ENCODE peak calls at places on chromosomes 1 and 21, in six cellular contexts. X, S, Y, M, J and W are unnamed samples.

GRCh38 chr1:110040548-110040947 is 6.1 kb downstream of the STRIP1 start:
- DNase-seq in J (no peak), X (no peak), Y (no peak), S (no peak), M (no peak), W (no peak)

GRCh38 chr1:218384576-218384975 is 39.4 kb downstream of the TGFB2 start:
- DNase-seq in M (no peak), J (no peak), X (no peak), Y (no peak), S (peak), W (peak)

GRCh38 chr21:43204638-43205037 is 35.8 kb downstream of the CRYAA start:
- DNase-seq in Y (no peak), S (no peak), J (no peak), X (no peak), M (no peak), W (no peak)

GRCh38 chr1:53280486-53280885 is 42.2 kb upstream of the MAGOH start:
- DNase-seq in M (no peak), S (no peak), Y (no peak), J (no peak), X (no peak), W (no peak)

GRCh38 chr1:183029591-183030000 is 6.4 kb downstream of the LAMC1 start:
- DNase-seq in M (no peak), S (peak), J (no peak), X (no peak), Y (no peak), W (peak)

GRCh38 chr21:42306366-42307035 is 8.7 kb downstream of the TFF3 start:
- DNase-seq in Y (no peak), S (no peak), X (no peak), J (no peak), M (no peak), W (no peak)

GRCh38 chr1:8137406-8138244 is 111.5 kb upstream of the ERRFI1 start:
- DNase-seq in X (no peak), J (peak), S (peak), Y (no peak), M (no peak), W (peak)

GRCh38 chr1:62746086-62746808 is 37.7 kb upstream of the ATG4C start:
- DNase-seq in X (no peak), Y (peak), S (peak), J (no peak), M (no peak), W (peak)

GRCh38 chr1:230379462-230379861 is 46.7 kb downstream of the PGBD5 start:
- DNase-seq in Y (no peak), X (no peak), S (no peak), J (no peak), M (no peak), W (no peak)

GRCh38 chr1:47295579-47295978 is 18.4 kb downstream of the STIL start:
- DNase-seq in M (no peak), X (no peak), J (no peak), Y (no peak), S (no peak), W (no peak)

GRCh38 chr1:97412737-97413136 is 508.1 kb downstream of the DPYD start:
- DNase-seq in X (no peak), S (no peak), M (no peak), J (no peak), Y (no peak), W (peak)

GRCh38 chr1:93652335-93652949 is 29.2 kb downstream of the BCAR3 start:
- DNase-seq in M (no peak), Y (no peak), S (no peak), J (no peak), X (no peak), W (no peak)

GRCh38 chr1:24318238-24318987 is 744 bp upstream of the GRHL3 start:
- DNase-seq in X (peak), M (no peak), J (no peak), Y (no peak), S (peak), W (peak)

GRCh38 chr21:30248844-30249243 is 32.9 kb upstream of the CLDN8 start:
- DNase-seq in M (no peak), Y (no peak), J (no peak), X (no peak), S (no peak), W (no peak)

GRCh38 chr1:201525196-201525778 is 13.6 kb upstream of the NAV1 start:
- DNase-seq in M (no peak), X (no peak), Y (no peak), S (no peak), J (no peak), W (no peak)

GRCh38 chr1:160773088-160773487 is 22.9 kb upstream of the LY9 start:
- DNase-seq in Y (no peak), S (no peak), M (no peak), J (no peak), X (no peak), W (no peak)

GRCh38 chr21:36504067-36505058 is 24.4 kb upstream of the CLDN14 start:
- DNase-seq in M (no peak), J (peak), S (peak), X (no peak), Y (no peak), W (peak)

GRCh38 chr1:24117132-24117531 is 5.2 kb upstream of the MYOM3 start:
- DNase-seq in S (no peak), X (no peak), M (no peak), J (no peak), Y (no peak), W (no peak)

GRCh38 chr1:30371888-30372791 is 351.2 kb downstream of the MATN1 start:
- DNase-seq in Y (no peak), X (no peak), M (no peak), S (no peak), J (no peak), W (no peak)

GRCh38 chr1:171788696-171789095 is 7.2 kb downstream of the METTL13 start:
- DNase-seq in S (peak), Y (no peak), M (no peak), J (no peak), X (no peak), W (peak)

GRCh38 chr1:35386954-35387353 is 118.4 kb downstream of the ZMYM4 start:
- DNase-seq in X (peak), S (no peak), J (no peak), M (no peak), Y (no peak), W (no peak)
- TF ChIP-seq CTCF in X (no peak), S (no peak), J (no peak), M (no peak), Y (no peak), W (no peak)

GRCh38 chr1:20087668-20088067 is 17.7 kb downstream of the PLA2G5 start:
- DNase-seq in S (no peak), J (no peak), X (no peak), Y (no peak), M (no peak), W (no peak)
- TF ChIP-seq CTCF in S (no peak), J (no peak), X (no peak), Y (no peak), M (peak), W (no peak)

DNA sequence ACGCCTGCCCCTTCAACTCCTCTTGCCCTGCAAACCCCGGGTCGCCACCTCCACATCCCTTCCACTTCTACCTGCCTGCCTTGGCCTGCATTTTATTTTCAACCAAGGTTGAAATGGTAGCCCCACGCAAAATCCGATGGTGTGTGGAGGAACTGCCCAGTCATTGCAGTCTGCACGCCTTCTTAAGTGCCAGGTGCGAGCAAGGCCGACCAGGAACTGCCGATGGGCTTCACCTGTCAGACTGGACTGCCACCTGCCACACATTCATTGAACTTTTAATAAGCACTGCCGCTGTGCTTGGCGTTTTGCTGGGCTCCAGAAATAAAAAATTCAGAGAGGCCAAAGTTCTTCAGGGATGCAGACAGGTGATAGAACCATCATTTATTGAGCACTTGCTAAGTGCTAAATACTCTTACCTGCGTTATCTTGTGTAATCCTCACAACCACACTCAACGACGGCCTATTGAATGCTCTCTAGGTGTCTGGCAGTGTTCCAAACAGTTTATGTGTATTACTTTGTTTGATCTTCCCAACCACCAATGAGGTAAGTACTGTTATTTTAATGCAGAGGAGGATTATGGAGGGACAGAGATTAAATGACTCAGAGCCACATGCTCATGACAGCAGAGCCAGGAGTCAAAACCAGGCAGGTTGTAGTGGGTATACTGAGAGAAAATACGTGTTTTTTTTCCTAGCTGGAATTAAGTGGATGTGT is 36.2 kb downstream of the CACHD1 start:
- DNase-seq in M (no peak), X (peak), J (no peak), Y (no peak), S (no peak), W (no peak)
- TF ChIP-seq CTCF in M (no peak), X (no peak), J (no peak), Y (no peak), S (no peak), W (no peak)

DNA sequence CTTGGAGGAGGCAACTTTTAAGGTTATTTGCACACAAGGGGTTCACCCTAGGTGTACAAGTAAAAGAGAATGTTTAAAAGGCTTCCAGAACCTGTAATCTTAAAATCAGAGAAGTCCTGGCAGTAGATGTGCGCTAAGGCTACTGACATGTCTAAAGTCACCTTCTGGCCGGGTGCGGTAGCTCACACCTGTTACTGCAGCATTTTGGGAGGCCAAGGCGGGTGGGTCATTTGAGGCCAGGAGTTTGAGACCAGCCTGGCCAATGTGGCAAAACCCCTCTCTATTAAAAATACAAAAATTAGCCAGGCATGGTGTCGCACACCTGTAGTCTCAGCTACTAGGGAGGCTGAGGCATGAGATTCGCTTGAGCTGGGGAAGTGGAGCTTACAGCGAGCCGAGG is 20.3 kb upstream of the DEGS1 start:
- DNase-seq in Y (no peak), J (no peak), S (no peak), M (no peak), X (no peak), W (no peak)
- TF ChIP-seq CTCF in Y (no peak), J (no peak), S (no peak), M (no peak), X (no peak), W (no peak)

DNA sequence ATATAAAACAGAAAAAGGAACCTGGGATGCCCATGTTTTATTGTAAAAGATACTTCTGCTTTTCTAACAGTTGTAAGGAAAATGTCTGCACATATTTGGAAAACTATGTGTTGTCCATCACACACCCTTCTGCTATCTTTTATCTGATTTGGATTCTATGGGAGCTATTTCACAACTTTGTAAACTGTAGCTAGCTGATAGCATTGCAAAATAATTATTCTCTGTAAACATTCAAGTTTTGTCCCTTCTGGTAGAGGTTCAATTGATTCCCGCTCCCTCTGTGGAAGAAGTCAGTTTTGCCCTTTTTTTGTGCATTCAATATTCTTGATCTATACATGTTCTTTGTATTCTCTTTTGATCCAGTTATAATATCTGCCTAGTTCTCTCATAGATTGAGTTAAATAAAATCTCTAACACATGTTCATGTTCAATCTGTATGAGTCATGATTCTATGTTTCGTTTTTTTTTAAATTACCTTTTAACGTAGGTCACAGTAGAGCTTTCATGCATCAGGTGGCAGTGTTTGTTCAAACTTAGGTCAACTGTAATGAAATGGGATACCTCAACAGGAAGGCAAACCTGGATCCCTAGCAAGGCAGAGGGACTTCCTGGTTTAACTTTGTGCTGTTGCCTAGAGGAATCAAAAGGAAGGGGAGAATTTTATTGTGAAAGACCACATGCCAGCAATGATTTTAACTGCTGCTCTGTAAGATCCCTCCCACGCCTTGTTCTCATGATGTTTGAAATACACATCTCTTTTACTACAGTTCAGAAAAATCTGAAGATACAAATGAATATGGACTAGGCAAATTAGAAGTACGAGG is 26.0 kb upstream of the BCL9 start:
- DNase-seq in Y (no peak), X (peak), J (no peak), S (peak), M (no peak), W (peak)
- TF ChIP-seq CTCF in Y (no peak), X (no peak), J (peak), S (peak), M (peak), W (no peak)